ENCODE peak calls at places on chromosome 15, in five cellular contexts. M is Peyer's patch; L is CD8-positive, alpha-beta T cell; Y is breast epithelium; O is endothelial cell of umbilical vein. N is an unnamed sample.

GRCh38 chr15:43911235-43911661 is 84.4 kb downstream of the WDR76 start:
- DNase-seq in M (no peak), L (no peak), Y (peak; percentile 25), O (peak; percentile 91), N (peak; percentile 57)

GRCh38 chr15:76973362-76973743 is 21.6 kb upstream of the PSTPIP1 start:
- DNase-seq in M (peak; percentile 70), L (peak; percentile 63), Y (no peak), O (peak; percentile 56), N (peak; percentile 58)

GRCh38 chr15:72136170-72137051 is 18.2 kb downstream of the SENP8 start:
- DNase-seq in M (no peak), L (no peak), Y (no peak), O (no peak), N (no peak)

GRCh38 chr15:88653200-88654064 is 14.6 kb downstream of the ISG20 start:
- DNase-seq in M (no peak), L (no peak), Y (peak; percentile 11), O (no peak), N (no peak)

GRCh38 chr15:67197364-67197695 is 57.1 kb downstream of the AAGAB start:
- DNase-seq in M (no peak), L (no peak), Y (no peak), O (no peak), N (no peak)

GRCh38 chr15:58958811-58959210 is 25.3 kb upstream of the SLTM start:
- DNase-seq in M (no peak), L (no peak), Y (no peak), O (no peak), N (no peak)

GRCh38 chr15:40879609-40880008 is 5.6 kb upstream of the RHOV start:
- DNase-seq in M (no peak), L (no peak), Y (no peak), O (no peak), N (no peak)

GRCh38 chr15:74866090-74866489 is 7.1 kb downstream of the SCAMP2 start:
- DNase-seq in M (no peak), L (no peak), Y (no peak), O (no peak), N (no peak)

GRCh38 chr15:41417418-41417811 is 520 bp downstream of the RTF1 start:
- DNase-seq in M (peak; percentile 55), L (no peak), Y (no peak), O (no peak), N (peak; percentile 23)

GRCh38 chr15:83766326-83766725 is 112.4 kb downstream of the ADAMTSL3 start:
- DNase-seq in M (no peak), L (no peak), Y (no peak), O (no peak), N (no peak)

GRCh38 chr15:28128036-28128435 is 28.9 kb upstream of the OCA2 start:
- DNase-seq in M (no peak), L (no peak), Y (no peak), O (no peak), N (peak; percentile 54)

GRCh38 chr15:64146885-64147681 is 4.4 kb upstream of the SNX22 start:
- DNase-seq in M (no peak), L (no peak), Y (no peak), O (no peak), N (peak; percentile 48)

GRCh38 chr15:63909819-63910437 is 76.2 kb upstream of the HERC1 start:
- DNase-seq in M (no peak), L (no peak), Y (no peak), O (peak; percentile 89), N (no peak)

GRCh38 chr15:48899793-48900192 is 21.9 kb downstream of the EID1 start:
- DNase-seq in M (no peak), L (no peak), Y (no peak), O (no peak), N (no peak)

GRCh38 chr15:48893311-48893710 is 15.4 kb downstream of the EID1 start:
- DNase-seq in M (no peak), L (no peak), Y (no peak), O (no peak), N (no peak)

GRCh38 chr15:48896775-48897143 is 18.8 kb downstream of the EID1 start:
- DNase-seq in M (no peak), L (no peak), Y (no peak), O (no peak), N (no peak)

GRCh38 chr15:48897144-48897814 is 19.3 kb downstream of the EID1 start:
- DNase-seq in M (no peak), L (no peak), Y (no peak), O (no peak), N (no peak)

DNA sequence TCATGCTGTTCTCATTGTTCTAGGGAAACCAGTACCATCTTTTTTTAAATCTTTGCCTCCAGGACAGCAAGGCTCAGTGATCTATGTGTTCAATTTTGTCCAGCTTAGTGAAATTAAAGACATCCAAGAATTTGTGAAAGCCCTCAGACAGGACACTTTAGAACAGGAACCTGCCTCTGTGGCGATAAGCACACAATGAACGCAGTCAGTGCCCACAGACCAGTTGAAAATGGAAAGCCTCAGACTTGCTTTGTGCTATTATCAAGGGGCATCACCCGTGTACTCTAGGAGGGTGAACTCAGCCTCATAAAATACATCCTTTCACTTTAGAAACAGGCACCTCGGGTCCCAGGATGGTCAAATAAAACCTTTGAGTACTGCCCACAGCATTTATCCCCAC is 20.1 kb downstream of the EID1 start:
- DNase-seq in M (no peak), L (no peak), Y (no peak), O (no peak), N (peak; percentile 18)
- H3K27ac ChIP-seq in M (no peak overlapping the region), L (no peak overlapping the region), Y (peak overlapping the region; percentile 50), O (no peak overlapping the region), N (no peak overlapping the region)

DNA sequence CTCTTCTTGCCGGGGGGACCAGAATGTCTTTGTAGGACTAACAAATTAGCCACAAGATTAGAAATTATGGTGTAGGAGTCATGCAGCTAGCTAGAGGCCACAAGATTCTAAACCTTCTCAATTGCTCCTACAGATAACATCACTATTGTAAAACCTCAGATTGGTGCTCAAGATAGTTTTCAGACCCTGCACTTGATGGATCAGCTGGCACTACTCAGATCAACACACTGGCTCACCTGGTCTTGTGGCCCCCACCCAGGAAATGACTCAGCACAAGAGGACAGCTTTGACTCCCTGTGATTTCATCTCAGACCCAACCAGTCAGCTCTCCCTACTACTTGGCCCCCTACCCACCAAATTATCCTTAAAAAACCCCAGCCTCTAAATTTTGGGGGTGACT is 124.1 kb upstream of the RASGRP1 start:
- DNase-seq in M (peak; percentile 62), L (peak; percentile 40), Y (no peak), O (no peak), N (no peak)
- H3K27ac ChIP-seq in M (no peak overlapping the region), L (no peak overlapping the region), Y (no peak overlapping the region), O (no peak overlapping the region), N (no peak overlapping the region)

GRCh38 chr15:101187820-101188516 is 63.9 kb downstream of the CHSY1 start:
- DNase-seq in M (no peak), L (no peak), Y (no peak), O (peak; percentile 88), N (no peak)
- H3K27ac ChIP-seq in M (no peak overlapping the region), L (no peak overlapping the region), Y (peak overlapping the region; percentile 78), O (peak overlapping the region; percentile 87), N (no peak overlapping the region)

DNA sequence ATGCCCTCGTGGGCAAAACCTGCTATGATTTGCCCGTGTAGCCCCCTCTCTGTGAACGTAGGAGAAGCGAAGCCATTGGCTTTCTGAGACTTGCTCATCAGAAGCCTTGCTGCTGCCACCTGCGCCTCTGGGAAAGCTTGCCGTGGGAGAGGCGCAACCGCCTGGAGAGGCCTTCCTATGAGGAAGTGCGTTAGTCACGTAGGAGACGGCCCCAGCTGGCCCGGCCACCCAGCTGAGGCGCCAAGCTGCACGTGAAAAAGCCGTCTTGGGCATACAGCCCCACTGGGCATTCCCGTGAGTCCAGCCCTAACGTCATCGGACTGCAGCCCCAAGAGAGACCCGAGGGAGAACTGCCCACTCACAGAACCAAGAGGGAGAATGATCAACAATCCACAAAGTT is 49.1 kb upstream of the TJP1 start:
- DNase-seq in M (no peak), L (no peak), Y (no peak), O (peak; percentile 28), N (no peak)
- H3K27ac ChIP-seq in M (no peak overlapping the region), L (no peak overlapping the region), Y (peak overlapping the region; percentile 3), O (no peak overlapping the region), N (peak overlapping the region; percentile 37)

DNA sequence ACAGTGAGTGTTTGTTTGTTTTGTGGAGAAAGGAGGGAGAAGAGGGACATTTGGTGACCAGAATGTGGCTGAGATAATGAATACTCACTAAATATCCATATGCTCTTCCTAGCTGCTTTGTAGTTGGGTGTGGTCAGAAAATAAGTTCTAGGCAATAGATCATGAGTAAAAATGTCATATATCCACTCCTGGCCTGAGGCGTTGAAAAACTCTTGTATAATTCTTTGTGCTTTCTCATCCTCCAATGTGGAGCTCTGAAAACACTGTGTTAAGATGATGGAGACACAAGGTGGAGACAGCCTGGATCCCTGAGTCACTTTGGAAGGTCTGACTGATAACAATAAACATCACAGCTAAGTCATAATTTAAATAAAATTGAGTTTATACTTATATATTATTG is 28.0 kb upstream of the IL16 start:
- DNase-seq in M (no peak), L (no peak), Y (no peak), O (no peak), N (no peak)
- H3K27ac ChIP-seq in M (no peak overlapping the region), L (no peak overlapping the region), Y (no peak overlapping the region), O (no peak overlapping the region), N (no peak overlapping the region)

GRCh38 chr15:100261302-100262240 is 80.2 kb downstream of the ADAMTS17 start:
- DNase-seq in M (peak; percentile 21), L (no peak), Y (peak; percentile 7), O (no peak), N (no peak)
- H3K27ac ChIP-seq in M (no peak overlapping the region), L (no peak overlapping the region), Y (no peak overlapping the region), O (no peak overlapping the region), N (no peak overlapping the region)

DNA sequence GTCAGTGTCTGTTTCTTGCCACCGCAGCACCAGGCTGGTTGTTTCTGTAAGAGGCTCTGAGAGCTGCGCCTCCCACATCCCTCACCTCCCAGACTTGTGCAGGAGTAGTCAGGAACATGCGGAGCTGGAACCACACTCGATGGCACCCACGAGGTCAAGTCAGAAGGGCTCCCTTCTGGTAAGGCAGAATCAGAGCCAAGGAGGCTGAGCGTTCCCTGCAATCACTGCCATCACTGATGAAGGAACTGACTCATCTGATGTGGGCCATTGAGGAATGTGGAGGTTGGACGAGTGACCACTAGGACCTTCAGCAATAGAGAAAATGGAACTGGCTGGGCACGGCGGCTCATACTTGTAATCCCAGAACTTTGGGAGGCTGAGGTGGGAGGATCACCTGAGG is 35.7 kb upstream of the BLM start:
- DNase-seq in M (no peak), L (no peak), Y (no peak), O (peak; percentile 28), N (no peak)
- H3K27ac ChIP-seq in M (no peak overlapping the region), L (no peak overlapping the region), Y (peak overlapping the region; percentile 77), O (peak overlapping the region; percentile 23), N (no peak overlapping the region)

GRCh38 chr15:99131441-99132023 is 26.7 kb downstream of the SYNM start:
- DNase-seq in M (peak; percentile 47), L (no peak), Y (peak; percentile 17), O (no peak), N (no peak)
- H3K27ac ChIP-seq in M (no peak overlapping the region), L (no peak overlapping the region), Y (peak overlapping the region; percentile 77), O (no peak overlapping the region), N (no peak overlapping the region)